ENCODE peak calls at places on chromosomes 16 and 17, in six cellular contexts. One of them, this sample, is unnamed.

GRCh38 chr16:48300391-48300856 is 53.1 kb upstream of the ABCC11 start:
- DNase-seq in neuronal stem cell: no peak
- DNase-seq in mesendoderm: peak
- DNase-seq in H1: no peak
- DNase-seq in H9: no peak
- DNase-seq in IMR-90: peak
- DNase-seq in this sample: peak

GRCh38 chr16:65229191-65229662 is 107.4 kb upstream of the CDH11 start:
- DNase-seq in IMR-90: peak
- DNase-seq in H9: no peak
- DNase-seq in neuronal stem cell: no peak
- DNase-seq in H1: no peak
- DNase-seq in mesendoderm: peak
- DNase-seq in this sample: peak

GRCh38 chr17:37089998-37090397 is 141.2 kb downstream of the AATF start:
- DNase-seq in IMR-90: no peak
- DNase-seq in H9: no peak
- DNase-seq in H1: no peak
- DNase-seq in neuronal stem cell: no peak
- DNase-seq in mesendoderm: no peak
- DNase-seq in this sample: peak

GRCh38 chr17:75457047-75457654 is 716 bp downstream of the TMEM94 start:
- DNase-seq in H9: peak
- DNase-seq in H1: peak
- DNase-seq in neuronal stem cell: no peak
- DNase-seq in mesendoderm: peak
- DNase-seq in IMR-90: peak
- DNase-seq in this sample: peak

GRCh38 chr17:7745748-7746470 is 28.4 kb downstream of the DNAH2 start:
- DNase-seq in H1: no peak
- DNase-seq in mesendoderm: peak
- DNase-seq in IMR-90: peak
- DNase-seq in H9: no peak
- DNase-seq in neuronal stem cell: no peak
- DNase-seq in this sample: peak

GRCh38 chr17:55265434-55266021 is 768 bp downstream of the HLF start:
- DNase-seq in IMR-90: no peak
- DNase-seq in H9: no peak
- DNase-seq in neuronal stem cell: no peak
- DNase-seq in mesendoderm: no peak
- DNase-seq in H1: peak
- DNase-seq in this sample: no peak

GRCh38 chr16:58125781-58126335 is 3.3 kb downstream of the CFAP20 start:
- DNase-seq in IMR-90: no peak
- DNase-seq in mesendoderm: peak
- DNase-seq in neuronal stem cell: no peak
- DNase-seq in H1: no peak
- DNase-seq in H9: no peak
- DNase-seq in this sample: peak

GRCh38 chr16:57630931-57631845 is 2.8 kb downstream of the ADGRG1 start:
- DNase-seq in IMR-90: no peak
- DNase-seq in neuronal stem cell: no peak
- DNase-seq in mesendoderm: no peak
- DNase-seq in H1: no peak
- DNase-seq in H9: no peak
- DNase-seq in this sample: no peak

GRCh38 chr17:65855245-65855644 is 293.8 kb upstream of the AXIN2 start:
- DNase-seq in mesendoderm: peak
- DNase-seq in H9: no peak
- DNase-seq in H1: no peak
- DNase-seq in neuronal stem cell: no peak
- DNase-seq in IMR-90: peak
- DNase-seq in this sample: no peak

GRCh38 chr17:29038511-29039300 is 4.2 kb upstream of the PIPOX start:
- DNase-seq in mesendoderm: peak
- DNase-seq in neuronal stem cell: no peak
- DNase-seq in IMR-90: no peak
- DNase-seq in H9: no peak
- DNase-seq in H1: no peak
- DNase-seq in this sample: no peak

GRCh38 chr16:47013910-47014309 is 40.4 kb upstream of the DNAJA2 start:
- DNase-seq in H9: peak
- DNase-seq in neuronal stem cell: no peak
- DNase-seq in H1: no peak
- DNase-seq in mesendoderm: no peak
- DNase-seq in IMR-90: no peak
- DNase-seq in this sample: no peak

GRCh38 chr17:44627513-44627912 is 28.8 kb upstream of the MEIOC start:
- DNase-seq in IMR-90: no peak
- DNase-seq in H9: no peak
- DNase-seq in H1: no peak
- DNase-seq in mesendoderm: no peak
- DNase-seq in neuronal stem cell: no peak
- DNase-seq in this sample: no peak

GRCh38 chr16:85573045-85573695 is 40.0 kb upstream of the GSE1 start:
- DNase-seq in H9: no peak
- DNase-seq in neuronal stem cell: no peak
- DNase-seq in H1: no peak
- DNase-seq in mesendoderm: no peak
- DNase-seq in IMR-90: no peak
- DNase-seq in this sample: no peak

GRCh38 chr16:81505011-81505660 is 60.5 kb downstream of the CMIP start:
- DNase-seq in neuronal stem cell: no peak
- DNase-seq in H1: no peak
- DNase-seq in IMR-90: no peak
- DNase-seq in H9: no peak
- DNase-seq in mesendoderm: peak
- DNase-seq in this sample: no peak

GRCh38 chr16:76583466-76583865 is 306.3 kb downstream of the CNTNAP4 start:
- DNase-seq in H1: no peak
- DNase-seq in H9: no peak
- DNase-seq in mesendoderm: no peak
- DNase-seq in neuronal stem cell: no peak
- DNase-seq in IMR-90: no peak
- DNase-seq in this sample: no peak

GRCh38 chr17:2084766-2085647 is 30.1 kb downstream of the HIC1 start:
- DNase-seq in IMR-90: peak
- DNase-seq in neuronal stem cell: no peak
- DNase-seq in H1: no peak
- DNase-seq in H9: peak
- DNase-seq in mesendoderm: no peak
- DNase-seq in this sample: peak

GRCh38 chr16:28204211-28204610 is 7.6 kb downstream of the XPO6 start:
- DNase-seq in H9: no peak
- DNase-seq in neuronal stem cell: no peak
- DNase-seq in mesendoderm: no peak
- DNase-seq in IMR-90: no peak
- DNase-seq in H1: no peak
- DNase-seq in this sample: no peak

GRCh38 chr17:7703584-7704574 is 1.1 kb upstream of the EFNB3 start:
- DNase-seq in neuronal stem cell: peak
- DNase-seq in IMR-90: no peak
- DNase-seq in H1: peak
- DNase-seq in mesendoderm: peak
- DNase-seq in H9: peak
- DNase-seq in this sample: peak

GRCh38 chr17:78268960-78269892 is 37.8 kb downstream of the TMEM235 start:
- DNase-seq in H9: peak
- DNase-seq in mesendoderm: peak
- DNase-seq in H1: peak
- DNase-seq in IMR-90: peak
- DNase-seq in neuronal stem cell: no peak
- DNase-seq in this sample: peak

GRCh38 chr16:57029161-57030160 is 40.1 kb downstream of the NLRC5 start:
- DNase-seq in mesendoderm: peak
- DNase-seq in IMR-90: peak
- DNase-seq in H1: no peak
- DNase-seq in neuronal stem cell: no peak
- DNase-seq in H9: no peak
- DNase-seq in this sample: peak

GRCh38 chr17:78970834-78971763 is 8.6 kb downstream of the LGALS3BP start:
- DNase-seq in H1: peak
- DNase-seq in H9: peak
- DNase-seq in IMR-90: peak
- DNase-seq in neuronal stem cell: peak
- DNase-seq in mesendoderm: peak
- DNase-seq in this sample: peak

GRCh38 chr17:42680331-42680808 is 1.3 kb downstream of the CCR10 start:
- DNase-seq in H9: peak
- DNase-seq in IMR-90: peak
- DNase-seq in mesendoderm: peak
- DNase-seq in neuronal stem cell: no peak
- DNase-seq in H1: no peak
- DNase-seq in this sample: no peak

GRCh38 chr17:42683407-42684031 is 1.2 kb downstream of the CNTNAP1 start:
- DNase-seq in H1: peak
- DNase-seq in mesendoderm: peak
- DNase-seq in IMR-90: peak
- DNase-seq in H9: peak
- DNase-seq in neuronal stem cell: no peak
- DNase-seq in this sample: peak

GRCh38 chr17:42684033-42684625 is 1.8 kb downstream of the CNTNAP1 start:
- DNase-seq in IMR-90: no peak
- DNase-seq in mesendoderm: no peak
- DNase-seq in H9: no peak
- DNase-seq in neuronal stem cell: no peak
- DNase-seq in H1: no peak
- DNase-seq in this sample: no peak

GRCh38 chr17:42681976-42682375 is 333 bp upstream of the CCR10 start:
- DNase-seq in H9: no peak
- DNase-seq in mesendoderm: no peak
- DNase-seq in neuronal stem cell: no peak
- DNase-seq in IMR-90: no peak
- DNase-seq in H1: no peak
- DNase-seq in this sample: no peak

GRCh38 chr17:42682400-42683384 is at the start of gene CNTNAP1:
- DNase-seq in neuronal stem cell: peak
- DNase-seq in IMR-90: peak
- DNase-seq in H1: peak
- DNase-seq in H9: peak
- DNase-seq in mesendoderm: peak
- DNase-seq in this sample: peak
- H2BK15ac ChIP-seq in neuronal stem cell: peak
- H2BK15ac ChIP-seq in IMR-90: peak
- H2BK15ac ChIP-seq in H1: no peak
- H2BK15ac ChIP-seq in H9: no peak
- H2BK15ac ChIP-seq in mesendoderm: no peak
- H2BK15ac ChIP-seq in this sample: peak

DNA sequence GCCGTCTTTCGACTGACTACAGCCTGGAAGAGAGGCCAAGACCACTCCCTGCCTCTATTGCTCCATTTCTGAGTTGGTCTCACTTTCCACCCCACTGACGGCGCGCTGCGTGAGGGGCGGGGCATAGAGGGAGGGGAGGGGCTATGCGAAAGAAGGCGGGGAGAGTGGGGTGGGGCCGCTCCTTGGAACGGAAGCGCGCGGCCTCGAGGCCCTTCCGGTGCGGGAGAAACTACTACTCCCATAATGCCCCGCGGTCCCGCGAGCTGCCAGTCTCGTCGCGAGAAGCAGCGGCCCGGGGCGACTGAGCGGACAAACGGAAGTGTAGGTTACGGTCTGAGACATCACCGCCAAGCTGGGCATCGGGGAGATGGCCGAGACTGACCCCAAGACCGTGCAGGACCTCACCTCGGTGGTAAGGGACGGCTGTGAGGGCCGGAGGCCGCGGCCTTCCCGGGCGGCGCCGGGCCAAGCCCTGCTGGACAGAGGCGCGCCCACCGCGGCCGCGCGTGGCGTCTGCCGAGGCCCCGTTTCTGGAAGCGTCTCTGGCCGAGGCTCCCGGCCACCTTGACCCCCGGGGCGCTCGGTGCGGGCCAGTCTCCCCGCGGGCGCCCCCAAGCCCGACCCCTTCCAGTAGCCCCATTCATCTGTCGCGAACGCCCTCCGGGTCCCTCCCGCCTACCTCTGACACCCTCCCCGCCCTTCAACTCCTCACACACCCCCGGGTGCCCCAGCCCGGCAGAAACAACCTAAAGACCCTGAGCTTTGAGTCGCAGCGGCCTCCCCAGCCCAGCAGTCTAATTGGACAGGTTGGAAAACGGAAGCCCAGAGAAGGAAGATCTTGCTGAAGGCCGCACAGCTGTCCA is at the start of gene HSBP1:
- DNase-seq in H1: peak
- DNase-seq in H9: peak
- DNase-seq in IMR-90: peak
- DNase-seq in mesendoderm: peak
- DNase-seq in neuronal stem cell: peak
- DNase-seq in this sample: peak
- H3K18ac ChIP-seq in H1: peak
- H3K18ac ChIP-seq in H9: peak
- H3K18ac ChIP-seq in IMR-90: peak
- H3K18ac ChIP-seq in mesendoderm: peak
- H3K18ac ChIP-seq in neuronal stem cell: peak
- H3K18ac ChIP-seq in this sample: peak

DNA sequence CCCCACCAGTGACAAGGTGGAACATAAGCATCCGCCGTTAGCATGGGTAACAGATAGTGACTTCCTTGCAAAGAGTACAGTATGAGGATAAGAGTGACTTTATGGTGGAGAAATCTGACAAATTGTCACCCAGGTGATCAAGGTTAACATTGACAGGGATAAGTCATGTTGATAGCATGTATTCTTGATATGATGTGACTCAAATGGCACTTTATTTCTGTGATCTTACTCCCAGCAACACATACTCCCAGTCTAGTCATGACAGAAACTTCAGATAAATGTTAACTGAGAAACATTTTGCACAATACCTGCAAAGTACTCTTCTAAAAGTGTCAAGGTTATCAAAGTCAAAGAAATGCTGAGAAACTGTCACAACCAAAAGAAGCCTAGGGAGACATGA is 588.6 kb upstream of the KIF2B start:
- DNase-seq in H1: no peak
- DNase-seq in H9: no peak
- DNase-seq in neuronal stem cell: no peak
- DNase-seq in IMR-90: no peak
- DNase-seq in mesendoderm: no peak
- DNase-seq in this sample: no peak
- H2BK15ac ChIP-seq in H1: no peak
- H2BK15ac ChIP-seq in H9: no peak
- H2BK15ac ChIP-seq in neuronal stem cell: no peak
- H2BK15ac ChIP-seq in IMR-90: no peak
- H2BK15ac ChIP-seq in mesendoderm: no peak
- H2BK15ac ChIP-seq in this sample: no peak

DNA sequence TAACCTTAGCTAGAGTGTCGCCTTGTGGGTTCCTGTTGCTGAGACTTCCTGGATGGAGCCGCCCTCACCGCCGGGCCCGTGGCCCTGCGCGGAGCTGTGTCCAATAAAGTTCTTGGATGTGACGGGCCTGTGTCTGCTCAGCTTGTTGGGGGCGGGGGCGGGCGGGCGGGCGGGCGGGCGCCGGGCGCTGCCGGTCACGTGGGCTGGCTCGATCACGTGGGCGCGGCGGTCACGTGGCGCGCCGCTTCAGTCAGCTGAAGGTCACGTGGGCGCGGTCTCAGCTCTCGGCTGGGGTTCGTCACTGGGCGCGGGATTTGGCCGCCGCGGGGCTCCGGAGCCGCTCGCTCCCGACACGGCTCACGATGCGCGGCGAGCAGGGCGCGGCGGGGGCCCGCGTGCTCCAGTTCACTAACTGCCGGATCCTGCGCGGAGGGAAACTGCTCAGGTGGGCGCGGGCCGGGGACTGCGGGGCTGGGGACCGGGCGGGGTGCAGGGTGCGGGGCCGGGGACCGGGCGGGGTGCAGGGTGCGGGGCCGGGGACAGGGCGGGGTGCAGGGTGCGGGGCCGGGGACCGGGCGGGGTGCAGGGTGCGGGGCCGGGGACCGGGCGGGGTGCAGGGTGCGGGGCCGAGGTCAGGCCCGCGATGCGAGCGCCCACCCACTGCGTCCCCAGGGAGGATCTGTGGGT is at the start of gene AMDHD2:
- DNase-seq in neuronal stem cell: peak
- DNase-seq in H1: peak
- DNase-seq in H9: peak
- DNase-seq in IMR-90: peak
- DNase-seq in mesendoderm: peak
- DNase-seq in this sample: peak
- H3K18ac ChIP-seq in neuronal stem cell: peak
- H3K18ac ChIP-seq in H1: no peak
- H3K18ac ChIP-seq in H9: no peak
- H3K18ac ChIP-seq in IMR-90: no peak
- H3K18ac ChIP-seq in mesendoderm: no peak
- H3K18ac ChIP-seq in this sample: peak

This sample was measured in mesenchymal stem cell.